ENCODE peak calls at places on chromosomes 4 and X, in seven cellular contexts. K, P, G, L, U, V and H are unnamed samples.

GRCh38 chr4:126957555-126958440 is 675.0 kb upstream of the INTU start:
- DNase-seq in G (no peak), U (no peak), P (peak; percentile 40), L (no peak), V (no peak), K (no peak), H (no peak)

GRCh38 chr4:109368661-109369060 is 65.0 kb upstream of the SEC24B start:
- DNase-seq in G (no peak), P (peak; percentile 3), K (no peak), V (no peak), U (no peak), L (no peak), H (no peak)

GRCh38 chr4:6476893-6477292 is 4.5 kb upstream of the PPP2R2C start:
- DNase-seq in V (no peak), P (no peak), G (no peak), L (no peak), K (no peak), U (no peak), H (no peak)

GRCh38 chr4:14259926-14260325 is 632.4 kb upstream of the BOD1L1 start:
- DNase-seq in P (no peak), K (no peak), U (no peak), V (no peak), G (no peak), L (no peak), H (no peak)

GRCh38 chrX:17067534-17067933 is 121.1 kb downstream of the REPS2 start:
- DNase-seq in K (no peak), G (no peak), U (no peak), L (peak; percentile 29), V (no peak), P (no peak), H (no peak)

GRCh38 chr4:152973614-152974200 is 37.6 kb downstream of the FHDC1 start:
- DNase-seq in K (no peak), G (no peak), U (no peak), V (no peak), P (no peak), L (no peak), H (no peak)

GRCh38 chrX:35115205-35115604 is 172.6 kb downstream of the FAM47B start:
- DNase-seq in K (no peak), L (no peak), G (no peak), V (no peak), P (peak; percentile 40), U (no peak), H (no peak)

GRCh38 chrX:71099736-71100135 is 4.1 kb downstream of the FOXO4 start:
- DNase-seq in L (no peak), G (no peak), V (no peak), P (no peak), K (no peak), U (no peak), H (no peak)

GRCh38 chr4:183353557-183353956 is 31.3 kb upstream of the CLDN24 start:
- DNase-seq in P (no peak), U (no peak), V (no peak), K (no peak), G (no peak), L (no peak), H (no peak)

GRCh38 chr4:152785639-152786517 is 6.1 kb downstream of the ARFIP1 start:
- DNase-seq in P (no peak), K (no peak), U (no peak), L (no peak), G (no peak), V (no peak), H (no peak)

GRCh38 chrX:111353810-111354209 is 58.2 kb downstream of the DCX start:
- DNase-seq in G (no peak), P (peak; percentile 0), L (no peak), K (no peak), U (no peak), V (no peak), H (no peak)

GRCh38 chr4:176896211-176896610 is 103.5 kb upstream of the VEGFC start:
- DNase-seq in G (no peak), V (no peak), P (no peak), K (no peak), L (peak; percentile 5), U (no peak), H (no peak)

GRCh38 chr4:38896940-38897339 is 29.3 kb downstream of the FAM114A1 start:
- DNase-seq in U (no peak), V (no peak), K (no peak), L (no peak), G (no peak), P (peak; percentile 36), H (no peak)

GRCh38 chrX:131827935-131828334 is 195.2 kb upstream of the STK26 start:
- DNase-seq in G (peak; percentile 54), P (no peak), U (peak; percentile 6), K (no peak), L (peak; percentile 65), V (no peak), H (no peak)

GRCh38 chr4:181822005-181822375 is 421.2 kb upstream of the TENM3 start:
- DNase-seq in L (peak; percentile 60), V (no peak), K (no peak), G (no peak), U (no peak), P (peak; percentile 35), H (no peak)

GRCh38 chr4:187576751-187577150 is 418.8 kb upstream of the ZFP42 start:
- DNase-seq in U (no peak), V (no peak), L (no peak), K (no peak), G (peak; percentile 9), P (no peak), H (no peak)

GRCh38 chr4:34953145-34953799 is 1291.0 kb downstream of the ARAP2 start:
- DNase-seq in U (no peak), K (no peak), V (peak; percentile 14), L (no peak), P (no peak), G (no peak), H (no peak)

GRCh38 chr4:76278583-76278982 is 27.1 kb downstream of the FAM47E start:
- DNase-seq in L (no peak), U (no peak), K (no peak), G (no peak), P (no peak), V (no peak), H (no peak)

GRCh38 chr4:39044947-39045734 is 12.9 kb upstream of the TMEM156 start:
- DNase-seq in V (no peak), K (no peak), G (no peak), P (peak; percentile 38), L (no peak), U (peak; percentile 34), H (peak; percentile 43)

GRCh38 chrX:27767387-27767786 is 40.4 kb upstream of the MAGEB10 start:
- DNase-seq in G (no peak), L (no peak), P (peak; percentile 15), V (no peak), U (no peak), K (no peak), H (no peak)

GRCh38 chr4:98969813-98970212 is 25.7 kb upstream of the METAP1 start:
- DNase-seq in P (no peak), V (no peak), L (no peak), G (no peak), K (no peak), U (no peak), H (no peak)

GRCh38 chrX:3286196-3286920 is 60.1 kb downstream of the MXRA5 start:
- DNase-seq in V (no peak), L (no peak), U (no peak), K (peak; percentile 93), G (no peak), P (peak; percentile 77), H (no peak)

GRCh38 chr4:144449623-144450022 is 196.3 kb upstream of the HHIP start:
- DNase-seq in V (no peak), K (no peak), L (no peak), U (no peak), P (no peak), G (no peak), H (no peak)

GRCh38 chrX:131633285-131633917 is 89.5 kb downstream of the OR13H1 start:
- DNase-seq in K (peak; percentile 24), P (peak; percentile 55), G (peak; percentile 59), V (peak; percentile 6), L (peak; percentile 46), U (peak; percentile 17), H (no peak)

GRCh38 chrX:72018277-72019112 is 107.8 kb downstream of the NHSL2 start:
- DNase-seq in K (peak; percentile 68), V (peak; percentile 57), U (peak; percentile 76), G (peak; percentile 61), L (no peak), P (peak; percentile 87), H (peak; percentile 72)

GRCh38 chrX:83916525-83916924 is 55.6 kb downstream of the CYLC1 start:
- DNase-seq in U (no peak), V (no peak), L (peak; percentile 31), P (peak; percentile 12), K (no peak), G (no peak), H (no peak)

GRCh38 chr4:173214661-173215060 is 46.0 kb downstream of the GALNT7 start:
- DNase-seq in K (no peak), L (peak; percentile 20), U (no peak), P (peak; percentile 47), V (no peak), G (no peak), H (no peak)

GRCh38 chr4:162061214-162061613 is 102.6 kb downstream of the FSTL5 start:
- DNase-seq in G (no peak), U (no peak), K (no peak), P (peak; percentile 71), L (no peak), V (no peak), H (no peak)

GRCh38 chr4:152369203-152369902 is 166.5 kb downstream of the FBXW7 start:
- DNase-seq in G (peak; percentile 4), K (no peak), P (no peak), L (peak; percentile 37), V (no peak), U (no peak), H (no peak)